ENCODE peak calls at places on chromosomes 7 and 10, in four cellular contexts. V is H4, U is NCI-H510A treated with DMSO at 0.1 percent for 48 hours, X is caudate nucleus. I is an unnamed sample.

GRCh38 chr10:130661419-130661818 is 525.2 kb downstream of the GLRX3 start:
- DNase-seq in V (no peak), U (no peak), X (no peak), I (no peak)

GRCh38 chr7:48139461-48139860 is 31.8 kb upstream of the ABCA13 start:
- DNase-seq in V (peak), U (no peak), X (no peak), I (no peak)

GRCh38 chr7:71384094-71384493 is 252.2 kb downstream of the GALNT17 start:
- DNase-seq in V (no peak), U (no peak), X (no peak), I (no peak)

GRCh38 chr10:83553366-83553765 is 585.9 kb upstream of the GHITM start:
- DNase-seq in V (no peak), U (no peak), X (no peak), I (no peak)

GRCh38 chr10:101856626-101857025 is 13.0 kb upstream of the KCNIP2 start:
- DNase-seq in V (no peak), U (no peak), X (no peak), I (no peak)

GRCh38 chr10:43361532-43362190 is 9.8 kb upstream of the FXYD4 start:
- DNase-seq in V (no peak), U (no peak), X (no peak), I (no peak)

GRCh38 chr7:107847168-107847835 is 43.7 kb upstream of the DLD start:
- DNase-seq in V (no peak), U (no peak), X (no peak), I (no peak)

GRCh38 chr10:18666810-18667209 is 7.6 kb downstream of the ARL5B start:
- DNase-seq in V (no peak), U (no peak), X (no peak), I (no peak)

GRCh38 chr10:62045765-62046521 is 144.4 kb downstream of the ARID5B start:
- DNase-seq in V (no peak), U (no peak), X (no peak), I (no peak)

GRCh38 chr7:23266918-23267317 is 20.3 kb downstream of the GPNMB start:
- DNase-seq in V (no peak), U (no peak), X (no peak), I (no peak)

GRCh38 chr10:102119417-102120141 is 589 bp downstream of the LDB1 start:
- DNase-seq in V (peak), U (no peak), X (no peak), I (peak)

GRCh38 chr7:28867181-28867580 is 90.9 kb downstream of the TRIL start:
- DNase-seq in V (no peak), U (no peak), X (no peak), I (no peak)

GRCh38 chr7:127887631-127888030 is 143.6 kb downstream of the LRRC4 start:
- DNase-seq in V (no peak), U (no peak), X (no peak), I (no peak)

GRCh38 chr10:82091413-82091812 is 216.4 kb downstream of the NRG3 start:
- DNase-seq in V (no peak), U (no peak), X (no peak), I (no peak)

GRCh38 chr7:143884978-143885559 is 16.9 kb downstream of the TCAF1 start:
- DNase-seq in V (peak), U (peak), X (peak), I (no peak)

GRCh38 chr10:75397571-75397921 is 4.0 kb downstream of the ZNF503 start:
- DNase-seq in V (no peak), U (no peak), X (no peak), I (no peak)

GRCh38 chr10:110553905-110554304 is 13.6 kb upstream of the SMC3 start:
- DNase-seq in V (no peak), U (no peak), X (no peak), I (no peak)

GRCh38 chr10:59245751-59246150 is 69.3 kb downstream of the PHYHIPL start:
- DNase-seq in V (no peak), U (no peak), X (no peak), I (no peak)

GRCh38 chr7:100013328-100013676 is 2.1 kb upstream of the ZKSCAN1 start:
- DNase-seq in V (no peak), U (no peak), X (no peak), I (no peak)

I was measured in central memory CD4-positive, alpha-beta T cell.